ENCODE peak calls at places on chromosomes 3 and 15, in nine cellular contexts. H, I, U, E, N, R, M, J and S are unnamed samples.

GRCh38 chr15:98884894-98885293 is 122.7 kb downstream of the PGPEP1L start:
- DNase-seq in H (no peak), I (no peak), U (no peak), E (no peak), N (no peak), R (no peak), M (no peak), J (no peak), S (no peak)

GRCh38 chr15:66835558-66835878 is 133.5 kb downstream of the SMAD6 start:
- DNase-seq in H (peak; percentile 55), I (no peak), U (no peak), E (peak; percentile 19), N (no peak), R (no peak), M (no peak), J (peak; percentile 26), S (peak; percentile 65)

GRCh38 chr3:24119321-24119751 is 174.2 kb downstream of the NR1D2 start:
- DNase-seq in H (peak; percentile 57), I (no peak), U (no peak), E (peak; percentile 67), N (no peak), R (no peak), M (no peak), J (peak; percentile 16), S (no peak)

GRCh38 chr3:194736277-194736895 is 50.7 kb downstream of the FAM43A start:
- DNase-seq in H (no peak), I (no peak), U (no peak), E (no peak), N (no peak), R (no peak), M (no peak), J (peak; percentile 87), S (peak; percentile 59)

GRCh38 chr15:65318870-65319356 is 14.4 kb downstream of the RNU5B-1 start:
- DNase-seq in H (peak; percentile 69), I (peak; percentile 28), U (peak; percentile 87), E (peak; percentile 70), N (peak; percentile 60), R (peak; percentile 89), M (peak; percentile 85), J (peak; percentile 81), S (peak; percentile 70)

GRCh38 chr3:58874795-58875194 is 175.0 kb downstream of the CFAP20DC start:
- DNase-seq in H (peak; percentile 15), I (no peak), U (no peak), E (peak; percentile 62), N (no peak), R (no peak), M (no peak), J (no peak), S (no peak)

GRCh38 chr3:159627634-159628033 is 361.0 kb upstream of the IL12A start:
- DNase-seq in H (no peak), I (peak; percentile 96), U (no peak), E (no peak), N (no peak), R (no peak), M (no peak), J (no peak), S (no peak)

GRCh38 chr3:56467801-56468183 is 475 bp downstream of the ERC2 start:
- DNase-seq in H (no peak), I (no peak), U (no peak), E (no peak), N (no peak), R (peak; percentile 38), M (no peak), J (no peak), S (no peak)

GRCh38 chr3:154018100-154018696 is 103.0 kb upstream of the ARHGEF26 start:
- DNase-seq in H (peak; percentile 9), I (no peak), U (peak; percentile 62), E (peak; percentile 18), N (peak; percentile 1), R (peak; percentile 76), M (no peak), J (peak; percentile 55), S (no peak)

GRCh38 chr3:126664591-126665214 is 9.8 kb upstream of the TXNRD3 start:
- DNase-seq in H (peak; percentile 46), I (no peak), U (no peak), E (peak; percentile 15), N (no peak), R (no peak), M (no peak), J (no peak), S (no peak)

GRCh38 chr15:66923438-66923881 is 141.9 kb upstream of the SMAD3 start:
- DNase-seq in H (no peak), I (no peak), U (peak; percentile 63), E (no peak), N (no peak), R (peak; percentile 82), M (no peak), J (peak; percentile 40), S (peak; percentile 44)

GRCh38 chr3:30567139-30567753 is 39.2 kb upstream of the TGFBR2 start:
- DNase-seq in H (no peak), I (no peak), U (no peak), E (no peak), N (no peak), R (peak; percentile 16), M (no peak), J (no peak), S (no peak)
- TF ChIP-seq CTCF in H (no peak), I (no peak), U (peak; percentile 15), E (no peak), N (no peak), R (no peak), M (no peak), J (no peak), S (no peak)

DNA sequence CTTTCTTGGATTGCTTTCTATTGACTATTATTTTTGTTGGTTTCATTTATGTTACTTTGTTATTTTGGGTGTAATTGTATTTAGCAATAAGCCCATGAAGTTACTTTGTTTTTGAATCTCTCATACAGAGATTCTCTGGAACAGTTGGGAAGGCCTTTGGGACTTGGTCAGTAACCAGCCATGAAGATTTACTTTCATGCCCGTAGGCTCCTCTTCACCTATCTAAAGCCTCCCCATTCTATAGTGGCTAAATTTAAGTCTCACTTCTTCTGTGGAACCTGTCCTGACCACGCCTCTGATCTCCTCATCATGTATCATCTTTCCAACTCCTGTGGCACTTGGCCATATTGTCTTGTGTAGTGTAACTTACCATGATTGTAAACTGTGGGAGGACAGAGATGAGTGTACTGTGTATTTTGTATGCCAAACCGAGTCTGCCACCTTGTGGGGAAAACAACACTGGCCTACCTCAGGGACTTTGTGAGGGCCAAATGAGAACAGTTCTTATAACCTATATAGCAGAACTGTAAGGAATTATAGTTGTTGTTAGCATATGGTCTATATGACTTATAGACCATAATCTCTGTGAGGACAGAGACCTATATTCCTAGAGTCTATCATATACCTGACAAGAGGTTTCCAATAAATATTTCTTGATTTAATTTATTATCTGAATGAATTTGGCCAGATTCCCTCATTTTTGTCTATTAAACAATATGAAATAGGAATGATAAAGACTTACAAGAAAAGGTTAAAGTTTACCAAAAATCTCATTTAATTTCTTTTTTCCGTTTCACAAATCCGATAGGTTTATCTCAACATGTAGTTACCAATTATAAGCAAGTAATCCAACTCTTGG is 75.0 kb downstream of the STARD9 start:
- DNase-seq in H (peak; percentile 85), I (peak; percentile 97), U (peak; percentile 67), E (peak; percentile 88), N (peak; percentile 26), R (peak; percentile 53), M (peak; percentile 61), J (peak; percentile 80), S (no peak)
- TF ChIP-seq CTCF in H (peak; percentile 97), I (peak; percentile 87), U (peak; percentile 89), E (peak; percentile 87), N (peak; percentile 66), R (peak; percentile 43), M (peak; percentile 59), J (peak; percentile 77), S (no peak)

GRCh38 chr3:174397848-174398247 is 461.3 kb upstream of the NAALADL2 start:
- DNase-seq in H (peak; percentile 47), I (no peak), U (no peak), E (peak; percentile 50), N (no peak), R (no peak), M (no peak), J (peak; percentile 34), S (no peak)
- TF ChIP-seq CTCF in H (peak; percentile 54), I (peak; percentile 11), U (peak; percentile 35), E (peak; percentile 60), N (no peak), R (no peak), M (peak; percentile 53), J (no peak), S (peak; percentile 58)

DNA sequence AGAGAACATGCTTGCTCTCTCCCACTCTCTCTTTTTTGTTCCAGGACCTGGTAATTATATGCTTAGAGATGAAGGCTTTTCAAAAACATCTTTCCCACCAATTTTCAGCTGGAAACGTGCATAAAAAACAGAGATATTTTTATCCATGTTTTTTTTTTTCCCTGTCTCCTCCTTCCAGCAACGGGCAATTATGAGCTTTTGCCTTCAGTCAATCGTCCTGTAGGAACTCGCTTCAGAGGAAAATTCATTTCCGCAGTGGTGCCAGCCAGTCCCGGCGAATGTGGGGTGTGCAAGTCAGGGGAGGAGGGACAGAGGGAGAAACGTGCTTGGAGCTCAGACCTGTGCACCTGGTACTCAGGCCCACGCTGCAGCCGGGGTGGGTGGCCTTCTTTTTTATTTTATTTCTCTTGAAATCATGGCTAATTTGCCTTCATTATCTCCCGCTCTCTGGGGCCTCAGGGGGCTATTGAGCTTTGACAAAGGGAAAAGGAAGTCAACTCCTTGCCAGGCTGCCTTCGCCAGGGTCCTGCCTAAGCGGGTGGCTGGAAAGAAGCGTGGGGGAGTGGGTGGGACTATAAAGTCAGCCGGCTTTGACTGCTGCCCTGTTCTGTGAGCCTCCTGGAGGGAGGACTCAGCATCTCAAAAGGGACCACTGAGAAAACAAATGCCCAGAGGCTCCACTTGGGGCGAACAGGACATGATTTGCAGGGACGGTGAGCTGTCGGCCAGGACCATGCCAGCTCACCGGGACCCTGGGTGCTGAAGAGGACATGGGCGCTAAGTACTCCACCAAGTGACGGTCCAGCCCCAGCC is 5.6 kb downstream of the GRIP2 start:
- DNase-seq in H (no peak), I (no peak), U (no peak), E (no peak), N (no peak), R (peak; percentile 36), M (no peak), J (no peak), S (no peak)
- TF ChIP-seq CTCF in H (no peak), I (no peak), U (no peak), E (no peak), N (no peak), R (no peak), M (no peak), J (no peak), S (no peak)

DNA sequence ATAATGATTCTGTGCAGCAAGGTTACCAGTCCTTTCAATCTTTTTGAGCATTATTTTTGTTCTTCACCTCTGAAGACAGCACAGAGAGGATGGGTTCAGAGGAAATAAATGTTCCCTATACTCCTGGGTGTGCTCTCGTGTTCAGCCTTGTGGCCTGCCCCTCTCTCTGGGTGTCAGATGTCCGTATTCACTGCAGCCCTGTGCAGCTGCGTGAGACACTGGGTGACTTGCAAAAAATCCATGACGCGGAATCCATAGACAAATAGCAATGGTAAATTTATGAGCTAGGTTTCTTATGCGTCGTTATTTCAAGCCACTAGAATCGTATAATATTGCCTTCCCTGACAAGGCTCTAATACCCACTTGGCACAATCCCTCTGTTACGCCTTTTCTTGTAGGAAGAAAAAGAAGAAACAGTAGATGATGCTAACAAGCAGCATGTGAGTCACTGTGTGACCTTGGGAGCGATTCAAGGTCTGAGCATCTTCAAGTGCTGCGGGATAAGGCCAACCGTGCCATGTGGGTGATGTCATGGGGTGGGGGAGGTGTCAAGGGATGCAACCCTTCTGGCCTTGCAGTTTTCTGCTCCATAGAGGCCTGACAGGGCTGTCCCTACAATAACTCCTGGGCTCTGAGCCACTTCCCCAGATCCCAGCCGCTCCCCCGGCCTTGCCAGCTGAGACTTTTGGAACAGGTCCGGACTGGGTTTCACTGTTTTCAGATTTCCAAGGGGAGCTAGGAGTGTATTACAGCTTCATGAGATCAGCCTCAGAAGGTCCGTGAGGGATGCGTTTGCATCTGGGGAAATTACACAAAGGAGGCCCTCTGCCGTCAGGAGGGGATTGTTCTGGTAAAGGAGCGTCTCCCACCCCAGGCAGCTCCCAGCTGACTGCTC is 47.6 kb upstream of the POMGNT2 start:
- DNase-seq in H (peak; percentile 91), I (no peak), U (peak; percentile 15), E (peak; percentile 88), N (no peak), R (no peak), M (peak; percentile 96), J (no peak), S (no peak)
- TF ChIP-seq CTCF in H (peak; percentile 21), I (no peak), U (no peak), E (no peak), N (no peak), R (no peak), M (peak; percentile 38), J (no peak), S (no peak)